ENCODE peak calls at places on chromosomes 5 and 9, in seven cellular contexts. Z is brain microvascular endothelial cell, O is breast epithelium, G is neural progenitor cell, L is aorta, R is PC-3, X is adrenal gland. T is an unnamed sample.

GRCh38 chr5:160605266-160605665 is 183.6 kb downstream of the PTTG1 start:
- DNase-seq in Z (no peak), O (no peak), G (no peak), L (no peak), R (no peak), X (no peak), T (no peak)

GRCh38 chr5:180084638-180085561 is 13.3 kb upstream of the RNF130 start:
- DNase-seq in Z (no peak), O (peak; percentile 42), G (peak; percentile 36), L (peak; percentile 47), R (peak; percentile 33), X (peak; percentile 51), T (no peak)

GRCh38 chr5:123518111-123518510 is 6.1 kb downstream of the CSNK1G3 start:
- DNase-seq in Z (no peak), O (no peak), G (no peak), L (no peak), R (no peak), X (no peak), T (no peak)

GRCh38 chr5:56269216-56269927 is 36.2 kb upstream of the ANKRD55 start:
- DNase-seq in Z (peak; percentile 56), O (no peak), G (peak; percentile 72), L (no peak), R (peak; percentile 37), X (no peak), T (peak; percentile 17)

GRCh38 chr5:33306758-33307157 is 134.0 kb upstream of the TARS1 start:
- DNase-seq in Z (no peak), O (no peak), G (no peak), L (no peak), R (no peak), X (no peak), T (no peak)

GRCh38 chr9:124615100-124615742 is 108.0 kb upstream of the NR5A1 start:
- DNase-seq in Z (no peak), O (no peak), G (no peak), L (no peak), R (no peak), X (no peak), T (no peak)

GRCh38 chr5:171162602-171163001 is 146.4 kb upstream of the TLX3 start:
- DNase-seq in Z (peak; percentile 53), O (no peak), G (peak; percentile 77), L (no peak), R (peak; percentile 46), X (no peak), T (peak; percentile 44)

GRCh38 chr9:79382468-79382867 is 189.3 kb upstream of the TLE4 start:
- DNase-seq in Z (no peak), O (no peak), G (no peak), L (no peak), R (no peak), X (no peak), T (no peak)

GRCh38 chr5:81638471-81638870 is 112.4 kb downstream of the SSBP2 start:
- DNase-seq in Z (no peak), O (no peak), G (no peak), L (no peak), R (no peak), X (no peak), T (no peak)

GRCh38 chr5:1507457-1507856 is 16.3 kb downstream of the LPCAT1 start:
- DNase-seq in Z (no peak), O (no peak), G (no peak), L (peak; percentile 41), R (no peak), X (no peak), T (peak; percentile 16)

GRCh38 chr5:31135542-31135941 is 57.9 kb upstream of the CDH6 start:
- DNase-seq in Z (no peak), O (no peak), G (no peak), L (no peak), R (no peak), X (no peak), T (no peak)

GRCh38 chr5:51201024-51201423 is 182.2 kb upstream of the ISL1 start:
- DNase-seq in Z (no peak), O (no peak), G (no peak), L (no peak), R (no peak), X (no peak), T (no peak)

GRCh38 chr9:134738869-134739659 is 97.5 kb downstream of the COL5A1 start:
- DNase-seq in Z (peak; percentile 14), O (peak; percentile 46), G (peak; percentile 83), L (peak; percentile 73), R (peak; percentile 58), X (peak; percentile 40), T (peak; percentile 33)

GRCh38 chr5:143074414-143074996 is 304.3 kb downstream of the ARHGAP26 start:
- DNase-seq in Z (no peak), O (no peak), G (no peak), L (no peak), R (no peak), X (no peak), T (no peak)

GRCh38 chr9:124270504-124271335 is 13.0 kb downstream of the NEK6 start:
- DNase-seq in Z (no peak), O (no peak), G (no peak), L (peak; percentile 86), R (no peak), X (no peak), T (no peak)

GRCh38 chr9:94919376-94920098 is 193.0 kb downstream of the AOPEP start:
- DNase-seq in Z (no peak), O (peak; percentile 33), G (no peak), L (no peak), R (peak; percentile 84), X (no peak), T (no peak)

GRCh38 chr9:69806642-69807041 is 14.0 kb upstream of the CFAP95 start:
- DNase-seq in Z (no peak), O (no peak), G (no peak), L (no peak), R (no peak), X (no peak), T (no peak)

GRCh38 chr5:141865406-141865805 is 12.8 kb downstream of the PCDH1 start:
- DNase-seq in Z (no peak), O (no peak), G (no peak), L (no peak), R (no peak), X (no peak), T (no peak)

GRCh38 chr9:2289234-2289755 is 274.1 kb downstream of the SMARCA2 start:
- DNase-seq in Z (no peak), O (no peak), G (no peak), L (no peak), R (no peak), X (no peak), T (no peak)

GRCh38 chr9:35000535-35001284 is 11.2 kb downstream of the DNAJB5 start:
- DNase-seq in Z (no peak), O (no peak), G (no peak), L (no peak), R (peak; percentile 88), X (no peak), T (no peak)

GRCh38 chr9:35002623-35003022 is 13.1 kb downstream of the DNAJB5 start:
- DNase-seq in Z (no peak), O (no peak), G (no peak), L (no peak), R (no peak), X (no peak), T (no peak)

GRCh38 chr9:34999576-34999975 is 10.0 kb downstream of the DNAJB5 start:
- DNase-seq in Z (no peak), O (no peak), G (no peak), L (no peak), R (no peak), X (no peak), T (no peak)

GRCh38 chr9:35001285-35001677 is 11.7 kb downstream of the DNAJB5 start:
- DNase-seq in Z (no peak), O (no peak), G (no peak), L (no peak), R (no peak), X (no peak), T (no peak)

GRCh38 chr9:35001803-35002502 is 12.4 kb downstream of the DNAJB5 start:
- DNase-seq in Z (no peak), O (no peak), G (no peak), L (no peak), R (peak; percentile 72), X (no peak), T (no peak)
- H3K27me3 ChIP-seq in Z (no peaks in the 10 kb centered on the region), O (no peaks in the 10 kb centered on the region), G (no peaks in the 10 kb centered on the region), L (no peaks in the 10 kb centered on the region), R (no peaks in the 10 kb centered on the region), X (no peaks in the 10 kb centered on the region), T (no peaks in the 10 kb centered on the region)

GRCh38 chr5:177364159-177364962 is 6.6 kb downstream of the RGS14 start:
- DNase-seq in Z (no peak), O (no peak), G (no peak), L (no peak), R (no peak), X (no peak), T (no peak)
- H3K4me3 ChIP-seq in Z (no peak overlapping the region), O (no peak overlapping the region), G (no peak overlapping the region), L (no peak overlapping the region), R (no peak overlapping the region), X (no peak overlapping the region), T (no peak overlapping the region)

DNA sequence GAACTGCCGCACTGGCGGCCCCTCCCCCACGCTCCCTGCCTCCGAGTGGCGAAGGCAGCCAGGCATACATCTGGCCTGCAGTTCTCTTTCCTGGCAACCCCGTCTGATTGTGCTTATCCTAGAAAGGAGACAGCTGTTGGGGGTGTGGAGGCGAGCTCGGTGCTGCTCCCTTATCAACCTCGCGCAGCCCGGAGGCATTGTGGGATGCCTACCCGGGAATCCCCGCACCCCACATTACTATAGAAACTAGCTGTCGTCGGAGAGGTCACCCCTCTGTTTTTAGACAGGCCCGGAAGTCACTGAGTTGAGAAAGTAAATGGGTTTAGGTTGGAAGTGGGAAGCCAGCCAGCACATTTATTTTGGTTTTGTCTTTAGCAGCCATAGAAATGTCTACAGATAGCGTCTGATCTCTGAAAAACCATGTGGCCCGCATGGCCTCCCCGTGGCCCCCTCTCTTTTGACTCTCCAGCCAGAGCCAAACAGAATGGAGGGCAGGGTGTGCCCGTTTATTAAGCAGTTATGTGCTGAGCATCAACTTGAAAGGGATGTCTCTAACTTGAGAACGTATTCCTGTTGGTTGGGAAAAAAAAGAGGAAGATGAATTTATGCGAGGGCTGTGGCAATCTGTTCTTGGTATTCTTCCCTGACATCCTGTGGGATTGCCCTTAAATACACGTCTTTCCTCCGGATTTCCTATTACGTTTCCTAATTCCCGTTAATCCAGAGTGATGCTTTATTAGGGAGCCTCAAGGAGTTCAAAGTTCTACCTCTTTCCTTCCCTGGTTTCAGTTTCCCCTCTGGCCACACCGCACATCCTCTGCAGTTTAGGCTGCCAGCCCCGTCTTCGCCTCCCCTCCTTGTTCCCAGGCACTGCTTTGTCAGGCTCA is 3.9 kb downstream of the STC2 start:
- DNase-seq in Z (no peak), O (no peak), G (peak; percentile 60), L (peak; percentile 88), R (no peak), X (peak; percentile 59), T (peak; percentile 98)
- H3K36me3 ChIP-seq in Z (peaks cover 63% of the 10 kb centered on the region), O (no peaks in the 10 kb centered on the region), G (no peaks in the 10 kb centered on the region), L (no peaks in the 10 kb centered on the region), R (peaks cover 69% of the 10 kb centered on the region), X (no peaks in the 10 kb centered on the region), T (peaks cover 86% of the 10 kb centered on the region)

DNA sequence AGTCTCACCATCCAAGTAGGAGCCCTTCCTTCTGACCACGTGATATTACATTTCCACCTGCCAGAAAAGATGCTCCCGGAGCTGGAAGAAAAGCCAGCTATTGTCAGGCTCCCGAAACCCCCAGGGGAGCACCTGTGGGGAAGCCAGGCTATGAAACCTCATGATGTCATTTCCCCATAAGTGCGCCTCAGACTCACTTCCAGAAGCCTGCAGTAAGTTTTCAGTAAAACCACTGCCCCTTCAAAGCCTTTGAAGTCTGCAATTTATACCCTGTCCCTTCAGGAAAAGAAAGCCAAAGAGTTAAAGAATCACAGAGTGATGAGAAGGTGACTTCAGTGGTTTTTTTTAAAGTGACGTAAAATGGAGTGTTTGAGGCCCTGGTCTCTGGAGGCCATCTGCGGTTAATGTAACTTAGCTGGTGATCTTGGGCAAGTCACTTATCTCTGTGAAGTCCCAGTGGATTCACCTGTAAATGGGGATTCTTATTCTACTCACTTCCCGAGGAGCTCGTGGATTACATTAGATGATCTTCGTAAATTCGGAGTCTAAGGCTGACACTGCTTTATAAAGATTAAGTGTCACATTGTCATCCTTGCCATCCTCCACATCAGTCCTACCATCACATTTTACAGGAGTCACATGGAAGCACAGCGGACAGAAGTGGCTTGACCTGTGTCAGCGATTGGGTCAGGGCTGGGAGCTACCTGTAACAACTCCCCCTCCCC is 2.6 kb upstream of the SEMA6A start:
- DNase-seq in Z (no peak), O (no peak), G (peak; percentile 23), L (no peak), R (no peak), X (no peak), T (no peak)
- H3K27me3 ChIP-seq in Z (peaks cover 23% of the 10 kb centered on the region), O (no peaks in the 10 kb centered on the region), G (no peaks in the 10 kb centered on the region), L (no peaks in the 10 kb centered on the region), R (peaks cover 39% of the 10 kb centered on the region), X (no peaks in the 10 kb centered on the region), T (peaks cover 51% of the 10 kb centered on the region)

T was measured in MG63.